ENCODE peak calls at places on chromosomes 6 and 20, in six cellular contexts. One of them, this sample, is unnamed.

GRCh38 chr6:34053721-34054120 is 92.2 kb downstream of the GRM4 start:
- DNase-seq in type B pancreatic cell: no peak
- DNase-seq in transverse colon: peak
- DNase-seq in endothelial cell: no peak
- DNase-seq in fibroblast of pulmonary artery: no peak
- DNase-seq in neural crest cell: no peak
- DNase-seq in this sample: no peak

GRCh38 chr6:124961784-124962611 is at the start of gene RNF217:
- DNase-seq in fibroblast of pulmonary artery: peak
- DNase-seq in endothelial cell: peak
- DNase-seq in transverse colon: peak
- DNase-seq in type B pancreatic cell: no peak
- DNase-seq in neural crest cell: peak
- DNase-seq in this sample: peak

GRCh38 chr20:13299401-13299800 is 78.3 kb downstream of the ISM1 start:
- DNase-seq in neural crest cell: no peak
- DNase-seq in transverse colon: no peak
- DNase-seq in type B pancreatic cell: no peak
- DNase-seq in fibroblast of pulmonary artery: no peak
- DNase-seq in endothelial cell: no peak
- DNase-seq in this sample: no peak

GRCh38 chr20:44642203-44643153 is 9.0 kb downstream of the ADA start:
- DNase-seq in transverse colon: peak
- DNase-seq in neural crest cell: no peak
- DNase-seq in type B pancreatic cell: no peak
- DNase-seq in fibroblast of pulmonary artery: peak
- DNase-seq in endothelial cell: peak
- DNase-seq in this sample: no peak

GRCh38 chr20:20085812-20086211 is 33.5 kb downstream of the CFAP61 start:
- DNase-seq in type B pancreatic cell: no peak
- DNase-seq in fibroblast of pulmonary artery: no peak
- DNase-seq in transverse colon: no peak
- DNase-seq in neural crest cell: no peak
- DNase-seq in endothelial cell: no peak
- DNase-seq in this sample: no peak

GRCh38 chr6:93136111-93136510 is 283.2 kb downstream of the EPHA7 start:
- DNase-seq in neural crest cell: no peak
- DNase-seq in transverse colon: no peak
- DNase-seq in type B pancreatic cell: no peak
- DNase-seq in endothelial cell: no peak
- DNase-seq in fibroblast of pulmonary artery: no peak
- DNase-seq in this sample: no peak

GRCh38 chr6:111552999-111553398 is 52.7 kb downstream of the TRAF3IP2 start:
- DNase-seq in fibroblast of pulmonary artery: no peak
- DNase-seq in type B pancreatic cell: no peak
- DNase-seq in endothelial cell: no peak
- DNase-seq in transverse colon: no peak
- DNase-seq in neural crest cell: no peak
- DNase-seq in this sample: no peak

GRCh38 chr6:27503436-27504030 is 30.6 kb upstream of the ZNF184 start:
- DNase-seq in neural crest cell: peak
- DNase-seq in type B pancreatic cell: peak
- DNase-seq in endothelial cell: peak
- DNase-seq in fibroblast of pulmonary artery: peak
- DNase-seq in transverse colon: peak
- DNase-seq in this sample: peak

GRCh38 chr6:73733791-73734190 is 37.8 kb downstream of the CD109 start:
- DNase-seq in fibroblast of pulmonary artery: no peak
- DNase-seq in transverse colon: no peak
- DNase-seq in neural crest cell: no peak
- DNase-seq in type B pancreatic cell: no peak
- DNase-seq in endothelial cell: no peak
- DNase-seq in this sample: no peak

GRCh38 chr20:46700481-46700880 is 9.0 kb upstream of the SLC2A10 start:
- DNase-seq in endothelial cell: no peak
- DNase-seq in neural crest cell: no peak
- DNase-seq in transverse colon: no peak
- DNase-seq in type B pancreatic cell: no peak
- DNase-seq in fibroblast of pulmonary artery: no peak
- DNase-seq in this sample: no peak

GRCh38 chr6:49676671-49677281 is 36.6 kb downstream of the CRISP2 start:
- DNase-seq in type B pancreatic cell: no peak
- DNase-seq in transverse colon: no peak
- DNase-seq in neural crest cell: no peak
- DNase-seq in fibroblast of pulmonary artery: peak
- DNase-seq in endothelial cell: no peak
- DNase-seq in this sample: no peak

DNA sequence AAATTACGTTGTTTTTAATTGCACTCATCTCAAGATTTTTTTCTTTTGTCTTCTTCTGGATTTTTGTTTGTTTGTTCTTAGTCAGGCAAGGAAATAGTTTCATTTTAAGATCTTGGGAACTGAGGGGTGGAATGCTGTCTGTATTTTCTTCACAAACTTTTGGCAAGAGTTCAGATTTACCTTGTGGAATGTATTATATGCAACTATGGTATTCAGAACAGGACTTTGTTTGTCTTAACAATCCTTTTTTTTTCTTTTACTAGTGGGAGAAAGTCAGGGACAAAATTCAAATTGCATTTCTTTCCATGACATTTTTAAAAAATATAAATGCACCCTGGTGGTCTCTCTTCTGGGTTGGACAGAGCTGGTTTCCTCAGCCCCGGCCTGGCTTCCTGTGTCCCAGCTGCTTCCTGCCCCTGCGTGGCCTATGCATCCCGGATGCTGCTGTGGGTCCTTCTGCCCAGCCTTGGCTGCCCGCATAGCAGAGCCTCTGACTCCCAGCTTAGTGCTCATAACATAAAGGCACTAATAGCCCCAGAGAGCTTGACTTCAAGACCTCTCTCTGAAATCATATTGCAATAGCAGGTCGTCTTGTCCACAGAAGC is 520.7 kb downstream of the QKI start:
- DNase-seq in transverse colon: no peak
- DNase-seq in neural crest cell: no peak
- DNase-seq in type B pancreatic cell: no peak
- DNase-seq in fibroblast of pulmonary artery: peak
- DNase-seq in endothelial cell: peak
- DNase-seq in this sample: no peak
- TF ChIP-seq CTCF in transverse colon: no peak
- TF ChIP-seq CTCF in neural crest cell: no peak
- TF ChIP-seq CTCF in type B pancreatic cell: no peak
- TF ChIP-seq CTCF in fibroblast of pulmonary artery: no peak
- TF ChIP-seq CTCF in endothelial cell: no peak
- TF ChIP-seq CTCF in this sample: no peak

DNA sequence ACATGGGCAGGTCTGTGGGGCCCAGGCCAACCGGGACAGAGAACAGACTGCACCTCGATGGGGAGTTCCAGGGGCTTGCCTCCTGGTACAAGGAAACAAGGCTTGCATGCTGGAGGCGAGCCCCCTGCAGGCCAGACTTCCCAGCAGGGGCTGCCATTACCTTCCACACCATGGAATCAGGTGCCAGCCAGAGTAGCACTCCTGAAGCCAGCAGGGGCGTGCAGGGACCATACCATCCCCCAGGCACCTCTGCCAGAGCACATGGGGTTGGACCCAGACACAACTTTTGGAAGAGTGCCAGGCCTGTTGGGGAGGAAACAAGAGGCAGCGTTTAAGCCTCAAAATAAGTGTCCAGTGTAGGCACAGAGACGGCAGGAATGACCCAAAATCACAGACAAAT is 6.5 kb downstream of the DDO start:
- DNase-seq in transverse colon: no peak
- DNase-seq in type B pancreatic cell: no peak
- DNase-seq in fibroblast of pulmonary artery: no peak
- DNase-seq in endothelial cell: no peak
- DNase-seq in neural crest cell: no peak
- DNase-seq in this sample: no peak
- TF ChIP-seq CTCF in transverse colon: no peak
- TF ChIP-seq CTCF in type B pancreatic cell: no peak
- TF ChIP-seq CTCF in fibroblast of pulmonary artery: no peak
- TF ChIP-seq CTCF in endothelial cell: no peak
- TF ChIP-seq CTCF in neural crest cell: no peak
- TF ChIP-seq CTCF in this sample: no peak

DNA sequence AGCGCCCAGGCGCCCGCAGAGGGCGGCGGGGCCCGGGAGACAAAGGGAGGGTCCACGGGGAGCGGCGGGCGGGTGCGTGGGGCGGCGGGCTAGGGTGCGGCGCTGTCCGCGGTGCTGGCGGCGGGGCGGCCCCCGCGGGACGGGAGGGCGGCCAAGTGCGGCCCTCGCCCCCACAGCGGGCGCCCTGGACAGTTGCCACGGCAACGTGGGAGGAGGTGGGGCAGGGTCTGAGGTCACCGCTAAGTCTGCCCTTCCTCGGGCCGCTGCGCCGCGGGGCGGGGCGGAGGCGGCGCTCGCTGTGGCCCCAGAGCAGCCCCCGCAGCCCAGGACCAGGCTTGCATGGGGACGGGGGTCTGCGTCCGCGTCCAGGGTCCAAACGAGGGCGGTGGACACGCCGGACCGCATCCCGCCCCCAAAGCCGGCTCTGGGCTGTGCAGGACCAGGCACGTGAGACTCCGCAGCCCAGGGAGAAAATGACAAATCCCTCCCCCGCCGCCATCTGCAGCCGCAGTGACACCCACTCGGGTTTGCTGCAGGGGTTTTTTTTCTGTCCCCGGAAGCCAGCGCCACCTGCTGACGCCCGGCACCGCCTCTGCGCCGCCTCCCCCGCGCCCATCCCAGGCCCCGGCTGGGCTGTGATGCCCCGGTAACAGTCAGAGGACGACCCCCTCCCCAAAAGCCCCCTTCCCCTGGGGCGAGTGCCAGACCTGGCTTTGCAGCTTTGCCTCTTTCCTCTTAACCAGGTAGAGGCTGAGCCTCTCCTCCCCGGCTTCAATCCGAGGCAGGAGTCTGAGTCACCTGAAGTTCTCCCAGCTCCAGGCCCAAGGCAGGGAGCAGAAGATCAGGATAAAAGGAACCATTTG is 36.8 kb downstream of the YTHDF1 start:
- DNase-seq in neural crest cell: peak
- DNase-seq in fibroblast of pulmonary artery: no peak
- DNase-seq in type B pancreatic cell: no peak
- DNase-seq in transverse colon: peak
- DNase-seq in endothelial cell: no peak
- DNase-seq in this sample: peak
- TF ChIP-seq CTCF in neural crest cell: peak
- TF ChIP-seq CTCF in fibroblast of pulmonary artery: no peak
- TF ChIP-seq CTCF in type B pancreatic cell: peak
- TF ChIP-seq CTCF in transverse colon: peak
- TF ChIP-seq CTCF in endothelial cell: no peak
- TF ChIP-seq CTCF in this sample: peak

GRCh38 chr6:107318100-107318736 is 141.1 kb downstream of the PDSS2 start:
- DNase-seq in fibroblast of pulmonary artery: peak
- DNase-seq in endothelial cell: peak
- DNase-seq in neural crest cell: peak
- DNase-seq in type B pancreatic cell: no peak
- DNase-seq in transverse colon: peak
- DNase-seq in this sample: peak
- TF ChIP-seq CTCF in fibroblast of pulmonary artery: peak
- TF ChIP-seq CTCF in endothelial cell: no peak
- TF ChIP-seq CTCF in neural crest cell: peak
- TF ChIP-seq CTCF in type B pancreatic cell: peak
- TF ChIP-seq CTCF in transverse colon: peak
- TF ChIP-seq CTCF in this sample: peak

GRCh38 chr6:2396292-2396691 is 150.9 kb upstream of the GMDS start:
- DNase-seq in fibroblast of pulmonary artery: no peak
- DNase-seq in neural crest cell: no peak
- DNase-seq in type B pancreatic cell: no peak
- DNase-seq in transverse colon: no peak
- DNase-seq in endothelial cell: no peak
- DNase-seq in this sample: no peak

DNA sequence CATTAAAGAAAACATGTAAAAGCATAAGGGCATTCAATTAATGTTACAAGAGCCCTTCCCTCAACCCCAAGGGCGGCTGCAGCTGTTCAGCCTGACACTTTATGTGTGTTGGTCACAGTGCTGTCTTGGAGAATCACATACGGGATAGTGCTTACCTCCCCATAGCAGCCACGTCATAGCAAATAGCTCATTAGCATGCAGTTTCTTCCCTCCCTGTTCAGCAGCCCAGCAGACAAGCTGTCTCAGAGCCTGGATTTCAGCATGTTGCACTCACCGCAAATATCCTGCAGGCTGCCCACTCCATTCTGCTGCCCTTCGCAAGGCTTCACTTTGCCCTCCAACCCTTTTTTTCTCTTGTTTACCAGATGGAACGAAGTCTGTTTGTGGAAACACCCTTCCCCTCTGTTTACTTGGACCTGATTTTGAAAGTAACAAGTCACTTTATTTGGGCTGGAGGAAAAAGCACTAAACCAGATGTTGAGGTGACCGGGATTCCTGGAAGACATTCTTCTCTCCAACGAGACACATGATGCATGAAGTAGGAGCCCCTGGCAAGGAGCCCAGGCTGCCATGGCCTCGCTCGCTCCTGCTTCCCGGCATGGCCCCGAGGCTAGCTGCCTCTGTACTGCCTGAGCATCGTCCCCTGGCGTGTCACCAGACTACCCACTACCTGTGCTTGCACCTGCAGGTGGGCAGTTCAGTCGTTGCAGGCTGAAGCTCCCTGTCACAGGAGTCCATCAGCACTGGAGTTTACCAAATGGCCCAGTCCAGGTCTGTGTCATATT is 151.6 kb upstream of the GMDS start:
- DNase-seq in type B pancreatic cell: no peak
- DNase-seq in transverse colon: no peak
- DNase-seq in fibroblast of pulmonary artery: peak
- DNase-seq in neural crest cell: no peak
- DNase-seq in endothelial cell: no peak
- DNase-seq in this sample: no peak
- TF ChIP-seq CTCF in type B pancreatic cell: no peak
- TF ChIP-seq CTCF in transverse colon: no peak
- TF ChIP-seq CTCF in fibroblast of pulmonary artery: no peak
- TF ChIP-seq CTCF in neural crest cell: no peak
- TF ChIP-seq CTCF in endothelial cell: no peak
- TF ChIP-seq CTCF in this sample: no peak

GRCh38 chr6:168033791-168034190 is 36.3 kb downstream of the KIF25 start:
- DNase-seq in type B pancreatic cell: no peak
- DNase-seq in fibroblast of pulmonary artery: no peak
- DNase-seq in endothelial cell: no peak
- DNase-seq in neural crest cell: no peak
- DNase-seq in transverse colon: no peak
- DNase-seq in this sample: no peak
- TF ChIP-seq CTCF in type B pancreatic cell: no peak
- TF ChIP-seq CTCF in fibroblast of pulmonary artery: no peak
- TF ChIP-seq CTCF in endothelial cell: no peak
- TF ChIP-seq CTCF in neural crest cell: no peak
- TF ChIP-seq CTCF in transverse colon: no peak
- TF ChIP-seq CTCF in this sample: no peak

GRCh38 chr6:159169193-159169555 is at the start of gene FNDC1:
- DNase-seq in transverse colon: peak
- DNase-seq in neural crest cell: peak
- DNase-seq in fibroblast of pulmonary artery: no peak
- DNase-seq in endothelial cell: peak
- DNase-seq in type B pancreatic cell: no peak
- DNase-seq in this sample: peak
- TF ChIP-seq CTCF in transverse colon: no peak
- TF ChIP-seq CTCF in neural crest cell: no peak
- TF ChIP-seq CTCF in fibroblast of pulmonary artery: no peak
- TF ChIP-seq CTCF in endothelial cell: peak
- TF ChIP-seq CTCF in type B pancreatic cell: peak
- TF ChIP-seq CTCF in this sample: no peak

DNA sequence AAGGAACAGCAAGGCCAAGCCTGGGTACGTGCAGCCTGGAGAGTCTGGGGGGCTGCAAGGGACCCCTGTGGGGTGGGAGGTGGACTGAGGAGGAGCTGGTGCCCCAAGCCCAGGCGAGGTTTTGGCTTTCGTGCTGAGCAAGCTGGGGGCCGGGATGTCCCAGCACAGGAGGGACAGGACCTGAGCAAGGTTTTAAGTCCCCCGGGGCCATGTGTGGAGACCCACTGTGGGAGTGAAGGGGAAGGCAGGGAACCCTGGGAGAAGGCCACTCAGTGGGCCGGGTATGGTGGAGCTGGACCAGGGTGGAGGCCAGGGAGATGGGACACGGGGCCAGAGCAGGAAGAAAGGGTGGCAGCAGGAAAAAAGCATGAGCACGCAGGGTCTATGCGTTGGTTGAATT is 419.2 kb upstream of the SULF2 start:
- DNase-seq in transverse colon: no peak
- DNase-seq in neural crest cell: no peak
- DNase-seq in endothelial cell: no peak
- DNase-seq in fibroblast of pulmonary artery: no peak
- DNase-seq in type B pancreatic cell: no peak
- DNase-seq in this sample: no peak
- TF ChIP-seq CTCF in transverse colon: no peak
- TF ChIP-seq CTCF in neural crest cell: no peak
- TF ChIP-seq CTCF in endothelial cell: no peak
- TF ChIP-seq CTCF in fibroblast of pulmonary artery: no peak
- TF ChIP-seq CTCF in type B pancreatic cell: no peak
- TF ChIP-seq CTCF in this sample: no peak

This sample was measured in nephron progenitor cell.